ENCODE peak calls at places on chromosomes 5 and 9, in six cellular contexts. C is transverse colon, O is neural progenitor cell, I is heart right ventricle, B is SJSA1, K is testis. F is an unnamed sample.

GRCh38 chr9:114852050-114852594 is 46.3 kb upstream of the TNFSF15 start:
- DNase-seq in K (no peak), C (no peak), O (no peak), B (no peak), I (no peak), F (no peak)

GRCh38 chr5:106862450-106863193 is 808.1 kb downstream of the EFNA5 start:
- DNase-seq in B (no peak), O (no peak), C (no peak), I (no peak), K (no peak), F (no peak)

GRCh38 chr5:135036405-135036804 is 2.4 kb upstream of the PITX1 start:
- DNase-seq in K (no peak), O (no peak), B (no peak), I (no peak), C (no peak), F (no peak)

GRCh38 chr9:19369107-19369506 is 10.9 kb downstream of the RPS6 start:
- DNase-seq in K (no peak), I (no peak), O (no peak), B (no peak), C (no peak), F (no peak)

GRCh38 chr5:160520609-160521391 is 99.1 kb downstream of the PTTG1 start:
- DNase-seq in K (peak; percentile 35), B (no peak), O (no peak), I (no peak), C (no peak), F (no peak)

GRCh38 chr5:150662731-150663516 is 1.9 kb downstream of the MYOZ3 start:
- DNase-seq in I (no peak), B (no peak), K (no peak), O (no peak), C (no peak), F (no peak)

GRCh38 chr9:83538172-83538889 is at the start of gene FRMD3:
- DNase-seq in C (peak; percentile 75), I (peak; percentile 91), K (peak; percentile 81), B (peak; percentile 92), O (peak; percentile 91), F (peak; percentile 94)

GRCh38 chr5:122845253-122846050 is at the start of gene SNX24:
- DNase-seq in O (peak; percentile 88), B (peak; percentile 88), I (peak; percentile 84), C (peak; percentile 91), K (peak; percentile 83), F (peak; percentile 84)

GRCh38 chr9:72734631-72735030 is 213.2 kb downstream of the TMC1 start:
- DNase-seq in I (no peak), O (no peak), B (no peak), K (no peak), C (no peak), F (no peak)

GRCh38 chr9:133506653-133507038 is 18.1 kb downstream of the MYMK start:
- DNase-seq in K (peak; percentile 52), B (peak; percentile 25), I (peak; percentile 65), C (no peak), O (no peak), F (peak; percentile 23)

GRCh38 chr5:82673460-82673859 is 395.3 kb upstream of the RPS23 start:
- DNase-seq in C (no peak), I (no peak), O (no peak), B (no peak), K (no peak), F (no peak)

GRCh38 chr9:3848445-3849114 is 322.8 kb upstream of the RFX3 start:
- DNase-seq in C (no peak), B (peak; percentile 13), I (no peak), O (peak; percentile 90), K (no peak), F (no peak)

GRCh38 chr5:66010476-66010875 is 84.1 kb downstream of the ERBIN start:
- DNase-seq in K (no peak), B (no peak), I (no peak), O (no peak), C (no peak), F (no peak)

GRCh38 chr5:91598216-91598615 is 215.1 kb upstream of the ARRDC3 start:
- DNase-seq in I (no peak), O (no peak), C (no peak), K (no peak), B (no peak), F (peak; percentile 1)

GRCh38 chr5:164090358-164090757 is 584.9 kb downstream of the MAT2B start:
- DNase-seq in C (no peak), B (no peak), K (no peak), I (no peak), O (no peak), F (no peak)

GRCh38 chr5:169153405-169153804 is 147.5 kb downstream of the SLIT3 start:
- DNase-seq in O (no peak), K (peak; percentile 27), C (no peak), B (no peak), I (no peak), F (peak; percentile 36)

GRCh38 chr9:76458903-76459690 is at the start of gene GCNT1:
- DNase-seq in I (peak; percentile 88), B (peak; percentile 77), C (peak; percentile 97), O (peak; percentile 95), K (peak; percentile 91), F (peak; percentile 93)

GRCh38 chr9:113570749-113571711 is 107.5 kb downstream of the RGS3 start:
- DNase-seq in C (peak; percentile 6), O (no peak), B (no peak), I (no peak), K (peak; percentile 10), F (no peak)

GRCh38 chr9:98861881-98862501 is 54.5 kb downstream of the GALNT12 start:
- DNase-seq in I (no peak), C (no peak), O (no peak), K (no peak), B (peak; percentile 35), F (no peak)

GRCh38 chr5:39863926-39864572 is 439.3 kb upstream of the DAB2 start:
- DNase-seq in B (no peak), O (no peak), I (no peak), C (no peak), K (no peak), F (no peak)

GRCh38 chr5:175542232-175542965 is 64.0 kb downstream of the SFXN1 start:
- DNase-seq in K (no peak), O (no peak), B (no peak), C (no peak), I (no peak), F (no peak)

GRCh38 chr5:84303315-84303714 is 81.4 kb downstream of the EDIL3 start:
- DNase-seq in O (no peak), C (no peak), K (no peak), B (no peak), I (no peak), F (no peak)

GRCh38 chr5:17295671-17296070 is 78.2 kb downstream of the BASP1 start:
- DNase-seq in K (no peak), O (no peak), B (no peak), C (no peak), I (no peak), F (no peak)

GRCh38 chr9:127523312-127523851 is 72.1 kb downstream of the LRSAM1 start:
- DNase-seq in C (no peak), K (no peak), O (no peak), I (no peak), B (no peak), F (no peak)

GRCh38 chr5:38780950-38781349 is 64.9 kb upstream of the OSMR start:
- DNase-seq in I (peak; percentile 37), C (peak; percentile 42), O (no peak), K (peak; percentile 82), B (peak; percentile 59), F (peak; percentile 84)

GRCh38 chr9:76927540-76928240 is 21.8 kb upstream of the PRUNE2 start:
- DNase-seq in O (no peak), C (no peak), K (no peak), I (no peak), B (peak; percentile 15), F (no peak)

GRCh38 chr5:139315056-139315455 is 21.5 kb downstream of the MATR3 start:
- DNase-seq in O (peak; percentile 26), C (no peak), B (no peak), K (no peak), I (no peak), F (no peak)
- H3K36me3 ChIP-seq in O (peaks cover 44% of the 10 kb centered on the region), C (peaks cover 49% of the 10 kb centered on the region), B (peaks cover 74% of the 10 kb centered on the region), K (no peaks in the 10 kb centered on the region), I (peaks cover 57% of the 10 kb centered on the region), F (peaks cover 42% of the 10 kb centered on the region)

GRCh38 chr5:133977858-133978257 is 9.4 kb upstream of the C5orf15 start:
- DNase-seq in C (no peak), B (peak; percentile 76), I (no peak), K (no peak), O (no peak), F (no peak)
- H3K36me3 ChIP-seq in C (peaks cover 46% of the 10 kb centered on the region), B (peaks cover 91% of the 10 kb centered on the region), I (peaks cover 91% of the 10 kb centered on the region), K (no peaks in the 10 kb centered on the region), O (peaks cover 6% of the 10 kb centered on the region), F (peaks cover 31% of the 10 kb centered on the region)

GRCh38 chr9:33795819-33796218 is 458 bp downstream of the PRSS3 start:
- DNase-seq in K (no peak), C (peak; percentile 32), B (no peak), I (no peak), O (no peak), F (peak; percentile 83)

GRCh38 chr9:33799928-33800689 is 4.7 kb downstream of the PRSS3 start:
- DNase-seq in K (no peak), B (no peak), I (no peak), O (no peak), C (no peak), F (no peak)

GRCh38 chr9:33798545-33798944 is 3.2 kb downstream of the PRSS3 start:
- DNase-seq in C (no peak), K (no peak), O (no peak), I (no peak), B (no peak), F (no peak)

GRCh38 chr9:33795281-33795680 is at the start of gene PRSS3:
- DNase-seq in O (no peak), C (no peak), I (no peak), K (no peak), B (no peak), F (no peak)

GRCh38 chr9:33797837-33798236 is 2.5 kb downstream of the PRSS3 start:
- DNase-seq in B (no peak), O (no peak), I (no peak), C (no peak), K (no peak), F (no peak)
- H3K36me3 ChIP-seq in B (no peaks in the 10 kb centered on the region), O (no peaks in the 10 kb centered on the region), I (no peaks in the 10 kb centered on the region), C (no peaks in the 10 kb centered on the region), K (no peaks in the 10 kb centered on the region), F (no peaks in the 10 kb centered on the region)

GRCh38 chr5:72117281-72117680 is 10.0 kb downstream of the MAP1B start:
- DNase-seq in B (no peak), K (no peak), I (no peak), C (no peak), O (no peak), F (no peak)

GRCh38 chr5:72121753-72122445 is 14.6 kb downstream of the MAP1B start:
- DNase-seq in I (no peak), K (no peak), B (no peak), C (no peak), O (no peak), F (no peak)

GRCh38 chr5:72122619-72123018 is 15.3 kb downstream of the MAP1B start:
- DNase-seq in B (no peak), O (no peak), C (no peak), K (no peak), I (no peak), F (no peak)

GRCh38 chr5:72123764-72124163 is 16.5 kb downstream of the MAP1B start:
- DNase-seq in I (no peak), K (no peak), O (no peak), B (no peak), C (no peak), F (no peak)

GRCh38 chr5:72121052-72121451 is 13.8 kb downstream of the MAP1B start:
- DNase-seq in K (no peak), O (no peak), C (no peak), B (no peak), I (no peak), F (no peak)
- H3K36me3 ChIP-seq in K (no peaks in the 10 kb centered on the region), O (peaks cover 31% of the 10 kb centered on the region), C (no peaks in the 10 kb centered on the region), B (peaks cover 94% of the 10 kb centered on the region), I (peaks cover 75% of the 10 kb centered on the region), F (no peaks in the 10 kb centered on the region)